ENCODE peak calls at places on chromosomes 3 and 15, in four cellular contexts. J is body of pancreas, U is A549, H is PC-9. P is an unnamed sample.
A peak's percentile ranks its signal among the peaks of the same experiment; 100 is the strongest.

GRCh38 chr3:3089017-3089416 is 21.2 kb downstream of the IL5RA start:
- DNase-seq in J (no peak), U (no peak), H (no peak), P (no peak)

GRCh38 chr15:28902856-28903255 is 17.1 kb downstream of the APBA2 start:
- DNase-seq in J (no peak), U (no peak), H (no peak), P (no peak)

GRCh38 chr3:16391936-16392536 is 121.5 kb downstream of the RFTN1 start:
- DNase-seq in U (no peak), J (no peak), H (no peak), P (no peak)

GRCh38 chr3:71171246-71171645 is 412.3 kb downstream of the FOXP1 start:
- DNase-seq in H (no peak), U (no peak), J (no peak), P (no peak)

GRCh38 chr3:187207062-187207461 is 9.8 kb downstream of the RTP1 start:
- DNase-seq in J (no peak), U (no peak), H (no peak), P (no peak)

GRCh38 chr3:33547101-33547500 is 106.9 kb upstream of the UBP1 start:
- DNase-seq in U (no peak), H (no peak), J (no peak), P (no peak)

GRCh38 chr3:187016639-187017345 is 86.5 kb downstream of the ST6GAL1 start:
- DNase-seq in U (peak; percentile 6), J (no peak), H (peak; percentile 67), P (no peak)

GRCh38 chr3:152192050-152192449 is 76.7 kb upstream of the MBNL1 start:
- DNase-seq in J (no peak), U (no peak), H (no peak), P (no peak)

GRCh38 chr3:89098964-89099585 is 8.3 kb upstream of the EPHA3 start:
- DNase-seq in H (peak; percentile 40), J (peak; percentile 56), U (peak; percentile 54), P (peak; percentile 69)

GRCh38 chr15:48645558-48646330 is at the start of gene FBN1:
- DNase-seq in J (peak; percentile 24), H (no peak), U (peak; percentile 67), P (peak; percentile 88)

GRCh38 chr3:102068327-102068726 is 219.0 kb downstream of the NFKBIZ start:
- DNase-seq in U (no peak), H (no peak), J (no peak), P (no peak)

GRCh38 chr15:89329329-89330084 is 5.1 kb downstream of the POLG start:
- DNase-seq in J (no peak), U (no peak), H (no peak), P (no peak)

GRCh38 chr15:40248006-40248783 is 9.3 kb downstream of the PAK6 start:
- DNase-seq in U (no peak), H (no peak), J (no peak), P (no peak)

GRCh38 chr3:69143605-69144004 is 21.2 kb upstream of the LMOD3 start:
- DNase-seq in J (no peak), H (peak; percentile 75), U (peak; percentile 31), P (peak; percentile 5)
- H3K4me3 ChIP-seq in J (no peak overlapping the region), H (no peak overlapping the region), U (no peak overlapping the region), P (no peak overlapping the region)

GRCh38 chr3:51146781-51147180 is 238.3 kb upstream of the MANF start:
- DNase-seq in H (no peak), U (no peak), J (no peak), P (no peak)
- H3K4me1 ChIP-seq in H (no peaks in the 10 kb centered on the region), U (no peaks in the 10 kb centered on the region), J (no peaks in the 10 kb centered on the region), P (no peaks in the 10 kb centered on the region)

DNA sequence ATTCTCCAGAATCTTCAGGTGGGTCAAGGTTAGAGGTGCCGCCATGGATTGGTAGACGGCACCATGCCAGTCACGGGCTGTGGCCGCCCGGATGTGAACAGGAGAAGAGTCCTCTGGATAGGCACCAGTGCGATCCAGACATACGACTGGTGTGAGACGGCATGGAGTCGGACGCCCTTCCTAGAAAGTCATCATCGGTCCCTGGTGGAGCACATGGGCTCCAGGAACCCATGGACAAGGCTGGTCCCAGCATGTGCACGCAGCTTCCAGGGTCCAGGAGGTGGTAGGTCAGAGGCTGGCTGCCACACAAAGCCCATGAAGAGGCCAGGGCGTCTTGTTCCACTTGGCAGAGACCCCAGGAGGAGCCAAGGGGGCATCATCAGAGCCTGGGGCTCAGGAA is 276.1 kb upstream of the LRRC3B start:
- DNase-seq in U (no peak), J (no peak), H (no peak), P (no peak)
- H3K27ac ChIP-seq in U (no peak overlapping the region), J (no peak overlapping the region), H (no peak overlapping the region), P (no peak overlapping the region)

GRCh38 chr3:149547954-149548728 is 73.6 kb downstream of the TM4SF4 start:
- DNase-seq in U (peak; percentile 95), J (peak; percentile 47), H (peak; percentile 49), P (no peak)
- H3K4me3 ChIP-seq in U (peak overlapping the region; percentile 21), J (no peak overlapping the region), H (no peak overlapping the region), P (no peak overlapping the region)

GRCh38 chr15:66715736-66716667 is 14.0 kb downstream of the SMAD6 start:
- DNase-seq in H (no peak), U (no peak), J (no peak), P (peak; percentile 79)
- H3K4me1 ChIP-seq in H (peaks cover 27% of the 10 kb centered on the region), U (peaks cover 86% of the 10 kb centered on the region), J (peaks cover 18% of the 10 kb centered on the region), P (peaks cover 33% of the 10 kb centered on the region)

GRCh38 chr3:195160908-195161434 is 110.0 kb downstream of the XXYLT1 start:
- DNase-seq in J (no peak), H (no peak), U (no peak), P (no peak)

GRCh38 chr3:195162033-195162669 is 108.8 kb downstream of the XXYLT1 start:
- DNase-seq in U (no peak), H (no peak), J (peak; percentile 21), P (no peak)

GRCh38 chr3:195160257-195160898 is 110.6 kb downstream of the XXYLT1 start:
- DNase-seq in J (no peak), H (no peak), U (no peak), P (peak; percentile 54)

GRCh38 chr3:195159117-195159818 is 111.7 kb downstream of the XXYLT1 start:
- DNase-seq in H (no peak), U (no peak), J (no peak), P (no peak)

GRCh38 chr3:195159819-195160175 is 111.2 kb downstream of the XXYLT1 start:
- DNase-seq in U (no peak), J (no peak), H (no peak), P (peak; percentile 9)
- H3K27ac ChIP-seq in U (no peak overlapping the region), J (peak overlapping the region; percentile 76), H (no peak overlapping the region), P (peak overlapping the region; percentile 83)

P was measured in SJCRH30.